ENCODE peak calls at places on chromosomes 11 and 22, in four cellular contexts. N is AG09319, T is NCI-H1417 treated with DMSO at 0.1 percent for 48 hours, U is testis. V is an unnamed sample.

GRCh38 chr11:1559103-1559951 is 12.7 kb downstream of the DUSP8 start:
- DNase-seq in N (peak; percentile 53), T (no peak), U (peak; percentile 92), V (no peak)

GRCh38 chr11:86151188-86152005 is 82.5 kb upstream of the PICALM start:
- DNase-seq in N (no peak), T (no peak), U (peak; percentile 40), V (no peak)

GRCh38 chr11:134488913-134489312 is 76.9 kb upstream of the B3GAT1 start:
- DNase-seq in N (no peak), T (no peak), U (no peak), V (no peak)

GRCh38 chr11:119739975-119740374 is 11.0 kb upstream of the NECTIN1 start:
- DNase-seq in N (no peak), T (no peak), U (no peak), V (no peak)

GRCh38 chr11:59221438-59221837 is 8.7 kb upstream of the MPEG1 start:
- DNase-seq in N (peak; percentile 40), T (no peak), U (no peak), V (peak; percentile 71)

GRCh38 chr11:95042239-95042638 is 7.0 kb upstream of the KDM4F start:
- DNase-seq in N (no peak), T (no peak), U (no peak), V (no peak)

GRCh38 chr22:27438271-27438980 is 363.1 kb downstream of the MN1 start:
- DNase-seq in N (no peak), T (no peak), U (peak; percentile 41), V (no peak)

GRCh38 chr11:12189543-12190235 is 79.3 kb downstream of the MICAL2 start:
- DNase-seq in N (no peak), T (no peak), U (no peak), V (no peak)

GRCh38 chr11:115590254-115590653 is 86.0 kb upstream of the CADM1 start:
- DNase-seq in N (no peak), T (peak; percentile 90), U (no peak), V (no peak)

GRCh38 chr22:21766933-21767462 is 31.4 kb upstream of the YPEL1 start:
- DNase-seq in N (no peak), T (no peak), U (no peak), V (no peak)

GRCh38 chr11:65425971-65426838 is 3.6 kb downstream of the NEAT1 start:
- DNase-seq in N (no peak), T (no peak), U (peak; percentile 17), V (no peak)

GRCh38 chr11:9293646-9294045 is 20.7 kb downstream of the TMEM41B start:
- DNase-seq in N (no peak), T (no peak), U (no peak), V (no peak)

GRCh38 chr11:87493516-87493915 is 455.8 kb downstream of the TMEM135 start:
- DNase-seq in N (no peak), T (no peak), U (no peak), V (no peak)

GRCh38 chr11:110710520-110711381 is 1.5 kb downstream of the ARHGAP20 start:
- DNase-seq in N (no peak), T (no peak), U (peak; percentile 81), V (no peak)

GRCh38 chr11:64763804-64764611 is 4.2 kb upstream of the PYGM start:
- DNase-seq in N (no peak), T (no peak), U (no peak), V (no peak)

GRCh38 chr11:120137611-120138521 is at the start of gene TRIM29:
- DNase-seq in N (no peak), T (no peak), U (peak; percentile 14), V (no peak)

GRCh38 chr11:100676901-100677300 is 10.2 kb upstream of the ARHGAP42 start:
- DNase-seq in N (no peak), T (no peak), U (no peak), V (no peak)

GRCh38 chr11:122093731-122094130 is 22.3 kb downstream of the BLID start:
- DNase-seq in N (no peak), T (no peak), U (no peak), V (no peak)

GRCh38 chr11:33492569-33492968 is 208.1 kb downstream of the C11orf91 start:
- DNase-seq in N (no peak), T (no peak), U (no peak), V (no peak)

GRCh38 chr11:116736763-116737162 is 36.0 kb downstream of the BUD13 start:
- DNase-seq in N (no peak), T (no peak), U (no peak), V (no peak)

GRCh38 chr11:111833524-111833923 is 37.9 kb downstream of the ALG9 start:
- DNase-seq in N (no peak), T (no peak), U (no peak), V (no peak)

GRCh38 chr11:118162846-118163245 is 10.2 kb upstream of the SCN4B start:
- DNase-seq in N (no peak), T (no peak), U (no peak), V (no peak)

GRCh38 chr11:44812971-44813370 is 86.2 kb downstream of the TSPAN18 start:
- DNase-seq in N (no peak), T (no peak), U (no peak), V (no peak)

GRCh38 chr11:104547996-104548661 is 350.1 kb downstream of the CASP12 start:
- DNase-seq in N (no peak), T (no peak), U (no peak), V (no peak)

GRCh38 chr11:66136752-66137123 is 66.7 kb downstream of the PACS1 start:
- DNase-seq in N (no peak), T (no peak), U (no peak), V (no peak)

GRCh38 chr11:5362017-5362625 is 10.8 kb downstream of the OR51B6 start:
- DNase-seq in N (no peak), T (no peak), U (no peak), V (no peak)

GRCh38 chr11:125975634-125976033 is 29.8 kb downstream of the VSIG10L2 start:
- DNase-seq in N (no peak), T (no peak), U (no peak), V (no peak)

GRCh38 chr22:20191000-20191515 is 40.2 kb upstream of the CCDC188 start:
- DNase-seq in N (no peak), T (no peak), U (no peak), V (no peak)

GRCh38 chr22:39991164-39991860 is 3.4 kb upstream of the FAM83F start:
- DNase-seq in N (no peak), T (no peak), U (no peak), V (no peak)

GRCh38 chr11:2317354-2318050 is 15.7 kb downstream of the TSPAN32 start:
- DNase-seq in N (no peak), T (no peak), U (no peak), V (no peak)

GRCh38 chr11:12677131-12677530 is 2.9 kb downstream of the TEAD1 start:
- DNase-seq in N (no peak), T (peak; percentile 17), U (no peak), V (no peak)

GRCh38 chr11:69908511-69909220 is 89.5 kb upstream of the FGF3 start:
- DNase-seq in N (no peak), T (no peak), U (no peak), V (no peak)

GRCh38 chr11:68950268-68950667 is 30.5 kb downstream of the MRGPRD start:
- DNase-seq in N (no peak), T (no peak), U (no peak), V (no peak)

GRCh38 chr22:47001288-47001687 is 238.8 kb downstream of the TBC1D22A start:
- DNase-seq in N (no peak), T (no peak), U (no peak), V (no peak)

GRCh38 chr22:38450234-38450797 is 4.7 kb downstream of the KCNJ4 start:
- DNase-seq in N (no peak), T (no peak), U (no peak), V (no peak)

GRCh38 chr11:69909561-69910518 is 90.6 kb upstream of the FGF3 start:
- DNase-seq in N (no peak), T (no peak), U (no peak), V (no peak)

GRCh38 chr11:69480547-69481392 is 693 bp upstream of the LINC01488 start:
- DNase-seq in N (no peak), T (no peak), U (peak; percentile 20), V (no peak)